ENCODE peak calls at places on chromosomes 6 and 20, in five cellular contexts. L is mesenchymal stem cell, D is trophoblast cell, S is IMR-90, I is H1. B is an unnamed sample.
A peak's percentile ranks its signal among the peaks of the same experiment; 100 is the strongest.

GRCh38 chr6:3407840-3408239 is 49.0 kb downstream of the SLC22A23 start:
- DNase-seq in I (no peak), D (no peak), L (no peak), S (no peak), B (no peak)

GRCh38 chr6:170464524-170464979 is 88.6 kb downstream of the PSMB1 start:
- DNase-seq in I (no peak), L (no peak), S (no peak), D (no peak), B (no peak)

GRCh38 chr6:109772961-109773431 is 81.9 kb downstream of the FIG4 start:
- DNase-seq in D (no peak), L (peak; percentile 18), S (peak; percentile 80), I (no peak), B (no peak)

GRCh38 chr6:148186916-148187315 is 155.7 kb upstream of the SASH1 start:
- DNase-seq in I (no peak), S (no peak), D (no peak), L (no peak), B (no peak)

GRCh38 chr6:30075094-30075986 is at the start of gene RNF39:
- DNase-seq in I (no peak), D (no peak), L (no peak), S (no peak), B (no peak)

GRCh38 chr20:37243076-37243936 is 18.3 kb downstream of the GHRH start:
- DNase-seq in L (no peak), D (no peak), S (no peak), I (no peak), B (no peak)

GRCh38 chr6:4008324-4009047 is 70.5 kb downstream of the FAM217A start:
- DNase-seq in S (peak; percentile 92), I (no peak), D (peak; percentile 91), L (peak; percentile 91), B (no peak)

GRCh38 chr20:38115205-38115604 is 49.9 kb downstream of the TGM2 start:
- DNase-seq in I (no peak), L (no peak), D (no peak), S (no peak), B (no peak)

GRCh38 chr20:8385247-8385646 is 253.2 kb downstream of the PLCB1 start:
- DNase-seq in D (no peak), S (peak; percentile 65), I (no peak), L (peak; percentile 78), B (no peak)

GRCh38 chr6:110595112-110595511 is 118.7 kb upstream of the SLC22A16 start:
- DNase-seq in S (no peak), L (no peak), D (peak; percentile 20), I (no peak), B (no peak)

GRCh38 chr20:25553819-25554296 is 31.5 kb downstream of the NINL start:
- DNase-seq in I (no peak), D (no peak), S (peak; percentile 67), L (peak; percentile 76), B (no peak)

GRCh38 chr6:151322570-151322969 is 68.8 kb downstream of the ZBTB2 start:
- DNase-seq in D (peak; percentile 82), I (no peak), S (no peak), L (no peak), B (no peak)

GRCh38 chr6:54654376-54654775 is 192.2 kb upstream of the FAM83B start:
- DNase-seq in D (no peak), S (no peak), L (no peak), I (no peak), B (no peak)

GRCh38 chr6:1406306-1407058 is 17.1 kb downstream of the FOXF2 start:
- DNase-seq in D (no peak), S (peak; percentile 70), I (no peak), L (no peak), B (no peak)

GRCh38 chr6:105136433-105137350 is 43.1 kb downstream of the POPDC3 start:
- DNase-seq in I (peak; percentile 21), S (peak; percentile 59), D (peak; percentile 57), L (peak; percentile 77), B (peak; percentile 66)

GRCh38 chr6:8029243-8029870 is 34.8 kb downstream of the BLOC1S5 start:
- DNase-seq in I (no peak), S (peak; percentile 23), L (peak; percentile 28), D (no peak), B (no peak)
- H3K4me3 ChIP-seq in I (no peak overlapping the region), S (no peak overlapping the region), L (no peak overlapping the region), D (no peak overlapping the region), B (no peak overlapping the region)

GRCh38 chr6:136288566-136289326 is 900 bp downstream of the BCLAF1 start:
- DNase-seq in I (no peak), S (peak; percentile 96), L (peak; percentile 99), D (peak; percentile 99), B (peak; percentile 65)

GRCh38 chr6:136284909-136285308 is 4.7 kb downstream of the BCLAF1 start:
- DNase-seq in L (peak; percentile 82), S (peak; percentile 77), I (no peak), D (peak; percentile 32), B (no peak)

GRCh38 chr6:136290406-136291010 is 862 bp upstream of the BCLAF1 start:
- DNase-seq in I (no peak), D (peak; percentile 70), S (peak; percentile 85), L (peak; percentile 91), B (no peak)

GRCh38 chr6:136289579-136290405 is at the start of gene BCLAF1:
- DNase-seq in I (peak; percentile 98), D (peak; percentile 100), S (peak; percentile 99), L (peak; percentile 99), B (peak; percentile 99)

GRCh38 chr6:136289327-136289578 is 393 bp downstream of the BCLAF1 start:
- DNase-seq in S (peak; percentile 86), D (peak; percentile 98), L (peak; percentile 92), I (peak; percentile 74), B (peak; percentile 91)
- H3K4me1 ChIP-seq in S (peaks cover 7% of the 10 kb centered on the region), D (peaks cover 3% of the 10 kb centered on the region), L (peaks cover 9% of the 10 kb centered on the region), I (peaks cover 8% of the 10 kb centered on the region), B (peaks cover 3% of the 10 kb centered on the region)

DNA sequence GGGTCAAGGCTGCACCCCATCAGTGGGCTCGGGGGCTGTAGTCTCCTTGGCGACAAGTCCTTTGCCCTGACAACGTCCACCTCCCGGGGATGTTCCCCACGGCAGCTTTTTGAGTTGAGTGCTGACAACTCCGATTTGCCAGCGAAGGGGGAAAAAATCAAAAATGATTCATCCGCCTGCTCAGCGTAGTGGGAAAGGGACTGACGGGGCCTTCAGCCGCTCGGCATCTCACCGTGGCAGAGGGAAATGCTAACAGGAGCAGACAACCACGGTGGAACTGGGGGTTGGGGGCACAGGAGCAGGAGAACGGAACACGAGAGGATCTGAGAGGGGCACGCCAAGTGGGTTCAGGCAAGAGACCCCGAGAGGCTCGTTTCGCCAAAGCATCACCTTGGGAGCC is 173.7 kb downstream of the TFAP2C start:
- DNase-seq in I (no peak), D (no peak), S (no peak), L (no peak), B (no peak)
- H3K14ac ChIP-seq in I (no peak overlapping the region), D (no peak overlapping the region), S (no peak overlapping the region), L (no peak overlapping the region), B (no peak overlapping the region)

GRCh38 chr20:17226410-17227198 is at the start of gene PCSK2:
- DNase-seq in S (peak; percentile 57), I (peak; percentile 60), D (peak; percentile 27), L (peak; percentile 60), B (peak; percentile 90)

GRCh38 chr20:17227199-17227535 is 327 bp downstream of the PCSK2 start:
- DNase-seq in I (no peak), L (no peak), S (no peak), D (no peak), B (no peak)

GRCh38 chr20:17227669-17228623 is 1.1 kb downstream of the PCSK2 start:
- DNase-seq in L (no peak), I (no peak), D (no peak), S (peak; percentile 1), B (peak; percentile 64)

GRCh38 chr20:17228624-17229061 is 1.8 kb downstream of the PCSK2 start:
- DNase-seq in S (no peak), I (no peak), D (no peak), L (no peak), B (no peak)

DNA sequence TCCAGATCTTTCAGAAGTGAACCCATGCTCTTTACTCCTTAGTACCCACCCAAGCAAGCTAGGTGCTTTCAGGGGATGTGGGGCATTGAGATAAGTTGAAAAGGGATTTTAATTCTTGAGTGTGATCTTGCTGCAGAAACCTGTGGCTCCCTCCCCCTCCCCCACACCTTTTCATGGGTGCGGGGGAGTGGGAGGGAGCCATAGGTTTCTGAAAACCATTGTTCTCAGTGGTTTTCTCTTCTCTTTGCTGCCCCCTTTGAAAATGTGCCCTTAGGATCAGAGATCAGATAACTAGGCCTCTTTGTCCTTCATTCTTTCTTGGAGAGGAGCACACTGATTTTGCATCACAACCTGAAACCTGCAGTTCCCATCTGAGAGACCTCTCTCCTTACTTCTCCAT is 2.4 kb downstream of the PCSK2 start:
- DNase-seq in S (no peak), L (no peak), I (no peak), D (no peak), B (no peak)
- H3K4me3 ChIP-seq in S (no peak overlapping the region), L (no peak overlapping the region), I (peak overlapping the region; percentile 6), D (no peak overlapping the region), B (no peak overlapping the region)